ENCODE peak calls at places on chromosomes 16 and 17, in eight cellular contexts. I is stimulated activated effector memory CD8-positive, alpha-beta T cell treated with anti-CD3 and anti-CD28 coated beads, Interleukin-12 subunit alpha, Interleukin-12 subunit beta, amount 100 ng/mL, for 72 hours; L is ACHN; C is CD8-positive, alpha-beta T cell; Q is LoVo; J is NCI-H510A; T is CD8-positive, alpha-beta memory T cell; S is NCI-H1436. G is an unnamed sample.
A peak's percentile ranks its signal among the peaks of the same experiment; 100 is the strongest.

GRCh38 chr17:5877948-5878347 is 192.2 kb upstream of the WSCD1 start:
- DNase-seq in C (no peak), L (no peak), Q (no peak), I (no peak), J (no peak), S (no peak), T (no peak), G (no peak)

GRCh38 chr17:65434878-65435277 is 126.6 kb downstream of the AXIN2 start:
- DNase-seq in T (no peak), I (no peak), S (no peak), L (no peak), Q (peak; percentile 58), J (no peak), C (no peak), G (no peak)

GRCh38 chr17:82241183-82241925 is 12.5 kb downstream of the SLC16A3 start:
- DNase-seq in J (no peak), L (no peak), Q (no peak), I (no peak), C (no peak), S (no peak), T (peak; percentile 47), G (peak; percentile 37)

GRCh38 chr16:4358831-4359561 is 7.9 kb upstream of the PAM16 start:
- DNase-seq in L (peak; percentile 48), S (no peak), I (peak; percentile 84), C (peak; percentile 69), Q (no peak), T (peak; percentile 80), J (no peak), G (peak; percentile 79)

GRCh38 chr16:69109486-69110270 is 4.2 kb downstream of the HAS3 start:
- DNase-seq in C (no peak), J (no peak), I (no peak), S (no peak), L (no peak), T (no peak), Q (no peak), G (no peak)

GRCh38 chr16:87044031-87044380 is 273.2 kb downstream of the C16orf95 start:
- DNase-seq in C (no peak), Q (no peak), I (no peak), T (no peak), L (peak; percentile 14), S (no peak), J (no peak), G (no peak)

GRCh38 chr17:59892251-59892848 is 393 bp downstream of the TUBD1 start:
- DNase-seq in Q (peak; percentile 11), T (no peak), J (no peak), C (peak; percentile 20), I (peak; percentile 53), L (no peak), S (no peak), G (peak; percentile 8)

GRCh38 chr16:31696968-31697743 is 169.5 kb downstream of the AHSP start:
- DNase-seq in L (peak; percentile 74), S (peak; percentile 37), J (no peak), Q (peak; percentile 42), T (no peak), C (no peak), I (peak; percentile 44), G (no peak)

GRCh38 chr16:10107081-10107480 is 75.1 kb downstream of the GRIN2A start:
- DNase-seq in J (no peak), T (no peak), S (no peak), I (no peak), C (no peak), L (no peak), Q (no peak), G (no peak)

GRCh38 chr17:1186923-1187771 is 7.4 kb upstream of the ABR start:
- DNase-seq in L (peak; percentile 83), J (peak; percentile 11), S (peak; percentile 72), Q (peak; percentile 77), I (peak; percentile 87), C (peak; percentile 69), T (peak; percentile 80), G (peak; percentile 87)

GRCh38 chr17:13806023-13806553 is 204.4 kb upstream of the HS3ST3A1 start:
- DNase-seq in C (no peak), T (no peak), J (no peak), Q (no peak), I (peak; percentile 18), S (no peak), L (no peak), G (no peak)

GRCh38 chr17:14061666-14062560 is 7.4 kb upstream of the COX10 start:
- DNase-seq in C (no peak), T (no peak), L (peak; percentile 90), J (no peak), S (no peak), Q (no peak), I (no peak), G (no peak)

GRCh38 chr16:3960049-3960809 is 79.7 kb upstream of the CREBBP start:
- DNase-seq in S (no peak), T (no peak), Q (no peak), C (no peak), L (no peak), I (no peak), J (no peak), G (no peak)

GRCh38 chr17:39666601-39667261 is 1.5 kb upstream of the PNMT start:
- DNase-seq in C (no peak), S (no peak), L (no peak), J (no peak), I (no peak), T (no peak), Q (no peak), G (peak; percentile 32)

GRCh38 chr16:30458561-30459394 is 13.1 kb upstream of the SEPHS2 start:
- DNase-seq in I (peak; percentile 94), C (peak; percentile 76), J (no peak), L (no peak), T (peak; percentile 89), S (no peak), Q (no peak), G (peak; percentile 77)

GRCh38 chr16:66357523-66357928 is 9.0 kb upstream of the CDH5 start:
- DNase-seq in L (peak; percentile 87), Q (peak; percentile 57), T (no peak), I (no peak), S (peak; percentile 44), J (no peak), C (no peak), G (peak; percentile 32)

G was measured in B cell.